ENCODE peak calls at places on chromosome 7, in ten cellular contexts. U is aorta; P is psoas muscle; G is non-pigmented ciliary epithelial cell; X is mucosa of descending colon; T is Calu3; A is CD8-positive, alpha-beta T cell; L is HEK293T; V is sciatic nerve; Q is germinal center. C is an unnamed sample.

GRCh38 chr7:79636849-79637248 is 183.4 kb upstream of the MAGI2 start:
- DNase-seq in P (no peak), T (no peak), L (no peak), G (no peak), A (no peak), V (no peak), U (no peak), Q (no peak), X (no peak), C (no peak)

GRCh38 chr7:45980181-45980905 is 59.3 kb upstream of the IGFBP3 start:
- DNase-seq in Q (no peak), L (no peak), P (no peak), X (no peak), A (no peak), G (peak), V (no peak), T (no peak), U (no peak), C (no peak)

GRCh38 chr7:129569811-129570215 is 41.7 kb upstream of the NRF1 start:
- DNase-seq in X (peak), U (no peak), G (peak), P (no peak), V (no peak), T (peak), L (no peak), Q (no peak), A (no peak), C (no peak)

GRCh38 chr7:47941136-47941844 is 7.0 kb downstream of the PKD1L1 start:
- DNase-seq in A (no peak), G (peak), L (no peak), T (no peak), Q (no peak), V (no peak), U (peak), X (no peak), P (peak), C (no peak)

GRCh38 chr7:458511-459245 is 61.0 kb downstream of the PDGFA start:
- DNase-seq in G (no peak), P (no peak), V (no peak), Q (no peak), A (no peak), T (no peak), X (peak), U (peak), L (no peak), C (no peak)

GRCh38 chr7:95581446-95581845 is 14.9 kb downstream of the PDK4 start:
- DNase-seq in T (no peak), X (no peak), G (no peak), Q (no peak), U (no peak), L (no peak), V (no peak), P (no peak), A (no peak), C (no peak)

GRCh38 chr7:66187894-66188293 is 17.2 kb upstream of the TPST1 start:
- DNase-seq in U (peak), T (no peak), P (peak), V (peak), L (no peak), X (no peak), Q (no peak), A (no peak), G (no peak), C (no peak)

GRCh38 chr7:77831481-77831880 is 32.9 kb downstream of the PHTF2 start:
- DNase-seq in G (no peak), T (no peak), A (no peak), X (no peak), Q (no peak), P (no peak), V (no peak), L (no peak), U (no peak), C (no peak)

GRCh38 chr7:142459557-142459963 is 201.7 kb upstream of the PRSS58 start:
- DNase-seq in U (no peak), X (no peak), G (peak), T (peak), L (peak), A (no peak), V (no peak), P (no peak), Q (peak), C (peak)

GRCh38 chr7:91685544-91685943 is 195.0 kb downstream of the MTERF1 start:
- DNase-seq in T (no peak), V (no peak), P (no peak), Q (no peak), A (no peak), L (no peak), X (no peak), G (peak), U (no peak), C (no peak)

GRCh38 chr7:24980695-24981543 is 941 bp upstream of the OSBPL3 start:
- DNase-seq in U (peak), G (no peak), A (peak), Q (peak), V (no peak), T (peak), P (peak), L (no peak), X (peak), C (no peak)

GRCh38 chr7:33107136-33108066 is 1.8 kb downstream of the RP9 start:
- DNase-seq in U (no peak), Q (no peak), T (peak), L (peak), P (no peak), X (no peak), V (no peak), G (no peak), A (no peak), C (peak)

GRCh38 chr7:32658034-32658944 is 163.0 kb downstream of the AVL9 start:
- DNase-seq in U (no peak), X (peak), G (peak), Q (no peak), A (no peak), T (peak), V (no peak), L (no peak), P (no peak), C (peak)

GRCh38 chr7:136058561-136058960 is 81.4 kb upstream of the MTPN start:
- DNase-seq in Q (no peak), G (no peak), A (no peak), L (no peak), V (no peak), T (no peak), X (no peak), U (no peak), P (no peak), C (no peak)

GRCh38 chr7:80439894-80440811 is 71.7 kb downstream of the GNAT3 start:
- DNase-seq in A (no peak), T (no peak), Q (no peak), L (no peak), P (no peak), X (no peak), G (no peak), U (no peak), V (no peak), C (no peak)

GRCh38 chr7:155722118-155722517 is 77.7 kb downstream of the RBM33 start:
- DNase-seq in T (no peak), G (no peak), L (no peak), A (no peak), U (no peak), V (no peak), X (no peak), P (no peak), Q (no peak), C (no peak)

GRCh38 chr7:81534446-81534845 is 235.4 kb downstream of the HGF start:
- DNase-seq in T (no peak), L (no peak), P (no peak), U (no peak), G (no peak), X (no peak), Q (no peak), V (no peak), A (no peak), C (no peak)

GRCh38 chr7:43296306-43296705 is 183.9 kb downstream of the HECW1 start:
- DNase-seq in U (no peak), G (no peak), X (no peak), P (peak), Q (no peak), T (no peak), V (no peak), A (no peak), L (peak), C (peak)

GRCh38 chr7:118280319-118281012 is 56.0 kb downstream of the ANKRD7 start:
- DNase-seq in A (no peak), U (no peak), Q (no peak), G (no peak), P (no peak), X (no peak), V (no peak), L (no peak), T (no peak), C (no peak)

GRCh38 chr7:152615052-152615741 is 60.7 kb downstream of the XRCC2 start:
- DNase-seq in V (no peak), L (no peak), T (peak), P (no peak), Q (no peak), X (no peak), A (no peak), U (no peak), G (no peak), C (no peak)

GRCh38 chr7:108442039-108442568 is 14.1 kb downstream of the NRCAM start:
- DNase-seq in A (no peak), L (no peak), G (no peak), U (no peak), X (no peak), Q (no peak), V (no peak), T (no peak), P (no peak), C (no peak)

GRCh38 chr7:92836489-92837213 is at the start of gene CDK6:
- DNase-seq in G (no peak), X (peak), A (peak), U (peak), Q (peak), T (peak), V (peak), L (peak), P (peak), C (peak)

GRCh38 chr7:45680776-45681175 is 106.6 kb downstream of the ADCY1 start:
- DNase-seq in Q (no peak), P (no peak), A (no peak), T (no peak), X (peak), V (peak), G (no peak), L (no peak), U (no peak), C (no peak)

GRCh38 chr7:132930881-132931280 is 151.0 kb downstream of the CHCHD3 start:
- DNase-seq in U (no peak), P (no peak), A (no peak), Q (no peak), L (peak), G (no peak), X (no peak), V (no peak), T (no peak), C (peak)

GRCh38 chr7:158532093-158532627 is 55.5 kb downstream of the PTPRN2 start:
- DNase-seq in U (no peak), A (no peak), V (no peak), G (no peak), Q (no peak), P (no peak), L (no peak), T (no peak), X (no peak), C (no peak)

GRCh38 chr7:47100815-47101435 is 481.0 kb downstream of the TNS3 start:
- DNase-seq in X (peak), Q (peak), P (no peak), G (no peak), U (peak), A (no peak), L (peak), T (peak), V (no peak), C (peak)

GRCh38 chr7:23285657-23286646 is 13.2 kb upstream of the MALSU1 start:
- DNase-seq in X (no peak), G (no peak), T (no peak), U (no peak), V (no peak), L (no peak), A (no peak), P (no peak), Q (no peak), C (no peak)

GRCh38 chr7:4633012-4633411 is 49.1 kb upstream of the FOXK1 start:
- DNase-seq in T (peak), Q (no peak), L (no peak), G (no peak), X (no peak), U (no peak), A (no peak), P (no peak), V (no peak), C (peak)

GRCh38 chr7:25812086-25812855 is 339.7 kb upstream of the NFE2L3 start:
- DNase-seq in X (no peak), V (no peak), Q (no peak), P (no peak), A (no peak), U (no peak), G (no peak), T (no peak), L (no peak), C (no peak)

GRCh38 chr7:129828989-129829676 is 123.6 kb downstream of the UBE2H start:
- DNase-seq in X (no peak), A (no peak), L (no peak), V (no peak), T (no peak), U (no peak), G (no peak), P (no peak), Q (no peak), C (peak)

GRCh38 chr7:29471444-29472138 is 92.0 kb upstream of the PRR15 start:
- DNase-seq in U (no peak), T (no peak), X (peak), P (no peak), A (no peak), V (no peak), G (no peak), Q (peak), L (no peak), C (no peak)

C was measured in K562.